ENCODE peak calls at places on chromosomes 4 and X, in eight cellular contexts. U is cardiac fibroblast, N is memory B cell, R is tibial nerve, F is brain microvascular endothelial cell, P is RWPE1, Y is sciatic nerve, T is progenitor cell of endocrine pancreas. O is an unnamed sample.

GRCh38 chr4:6256141-6256540 is 13.5 kb upstream of the WFS1 start:
- DNase-seq in U (no peak), N (no peak), R (no peak), F (no peak), P (no peak), Y (no peak), T (no peak), O (no peak)

GRCh38 chrX:42710452-42710851 is 67.5 kb downstream of the PPP1R2C start:
- DNase-seq in U (no peak), N (no peak), R (no peak), F (no peak), P (no peak), Y (no peak), T (no peak), O (no peak)

GRCh38 chrX:80432863-80433262 is 12.6 kb downstream of the TENT5D start:
- DNase-seq in U (peak; percentile 22), N (no peak), R (no peak), F (no peak), P (no peak), Y (no peak), T (no peak), O (no peak)

GRCh38 chr4:2793920-2794706 is 1.2 kb downstream of the SH3BP2 start:
- DNase-seq in U (peak; percentile 61), N (no peak), R (no peak), F (no peak), P (no peak), Y (peak; percentile 67), T (no peak), O (peak; percentile 30)

GRCh38 chr4:168683595-168683994 is 186.7 kb downstream of the PALLD start:
- DNase-seq in U (peak; percentile 37), N (no peak), R (no peak), F (no peak), P (no peak), Y (no peak), T (no peak), O (no peak)

GRCh38 chr4:2241003-2241402 is 918 bp downstream of the HAUS3 start:
- DNase-seq in U (no peak), N (no peak), R (no peak), F (no peak), P (no peak), Y (no peak), T (no peak), O (no peak)

GRCh38 chrX:140151316-140151715 is 186.0 kb upstream of the CXorf66 start:
- DNase-seq in U (no peak), N (no peak), R (no peak), F (no peak), P (no peak), Y (no peak), T (no peak), O (no peak)

GRCh38 chrX:39443240-39443639 is 642.0 kb downstream of the MID1IP1 start:
- DNase-seq in U (no peak), N (no peak), R (no peak), F (no peak), P (no peak), Y (no peak), T (no peak), O (no peak)

GRCh38 chr4:108141213-108142045 is 27.3 kb downstream of the LEF1 start:
- DNase-seq in U (no peak), N (no peak), R (no peak), F (no peak), P (no peak), Y (no peak), T (no peak), O (no peak)

GRCh38 chrX:12999422-12999821 is 24.5 kb downstream of the TMSB4X start:
- DNase-seq in U (no peak), N (no peak), R (no peak), F (peak; percentile 18), P (no peak), Y (no peak), T (no peak), O (no peak)

GRCh38 chr4:185213341-185213740 is 3.9 kb downstream of the SNX25 start:
- DNase-seq in U (no peak), N (no peak), R (no peak), F (no peak), P (no peak), Y (no peak), T (no peak), O (no peak)

GRCh38 chr4:150001815-150002214 is 76.4 kb upstream of the DCLK2 start:
- DNase-seq in U (peak; percentile 70), N (no peak), R (no peak), F (peak; percentile 42), P (no peak), Y (no peak), T (no peak), O (peak; percentile 66)

GRCh38 chr4:83751336-83751949 is 215.5 kb downstream of the GPAT3 start:
- DNase-seq in U (no peak), N (no peak), R (no peak), F (no peak), P (peak; percentile 42), Y (no peak), T (no peak), O (peak; percentile 9)

GRCh38 chrX:136130931-136131843 is 16.1 kb upstream of the FHL1 start:
- DNase-seq in U (peak; percentile 89), N (no peak), R (no peak), F (peak; percentile 79), P (peak; percentile 64), Y (no peak), T (no peak), O (peak; percentile 76)

GRCh38 chr4:73619351-73619750 is 885 bp downstream of the RASSF6 start:
- DNase-seq in U (no peak), N (no peak), R (no peak), F (no peak), P (no peak), Y (no peak), T (no peak), O (no peak)

GRCh38 chrX:21126661-21127060 is 247.6 kb upstream of the CNKSR2 start:
- DNase-seq in U (no peak), N (no peak), R (no peak), F (no peak), P (no peak), Y (no peak), T (no peak), O (no peak)

GRCh38 chrX:150616863-150617198 is 48.4 kb downstream of the MTM1 start:
- DNase-seq in U (peak; percentile 1), N (no peak), R (no peak), F (no peak), P (no peak), Y (no peak), T (no peak), O (no peak)

GRCh38 chr4:17577660-17578481 is 873 bp downstream of the LAP3 start:
- DNase-seq in U (peak; percentile 29), N (no peak), R (peak; percentile 28), F (peak; percentile 5), P (no peak), Y (peak; percentile 75), T (peak; percentile 23), O (peak; percentile 27)

GRCh38 chrX:19990225-19990518 is 689 bp downstream of the BCLAF3 start:
- DNase-seq in U (no peak), N (no peak), R (no peak), F (no peak), P (peak; percentile 2), Y (no peak), T (no peak), O (peak; percentile 14)

GRCh38 chr4:147057631-147057980 is 111.9 kb upstream of the TTC29 start:
- DNase-seq in U (peak; percentile 67), N (no peak), R (no peak), F (no peak), P (no peak), Y (no peak), T (no peak), O (peak; percentile 33)

GRCh38 chrX:16547644-16548043 is 102.3 kb upstream of the S100G start:
- DNase-seq in U (no peak), N (no peak), R (no peak), F (no peak), P (no peak), Y (no peak), T (no peak), O (no peak)

GRCh38 chrX:134365923-134366322 is 94.0 kb upstream of the HPRT1 start:
- DNase-seq in U (no peak), N (no peak), R (no peak), F (no peak), P (peak; percentile 68), Y (no peak), T (no peak), O (no peak)

GRCh38 chrX:39755152-39756032 is 342.4 kb downstream of the BCOR start:
- DNase-seq in U (peak; percentile 95), N (no peak), R (peak; percentile 62), F (peak; percentile 93), P (peak; percentile 70), Y (peak; percentile 85), T (no peak), O (peak; percentile 91)

GRCh38 chr4:42703776-42704175 is 46.9 kb upstream of the ATP8A1 start:
- DNase-seq in U (no peak), N (no peak), R (no peak), F (no peak), P (no peak), Y (no peak), T (no peak), O (no peak)

GRCh38 chrX:2628751-2629315 is 62.3 kb upstream of the CD99 start:
- DNase-seq in U (no peak), N (no peak), R (no peak), F (no peak), P (no peak), Y (no peak), T (no peak), O (peak; percentile 45)

GRCh38 chr4:6524436-6524835 is 50.6 kb upstream of the MAN2B2 start:
- DNase-seq in U (no peak), N (no peak), R (no peak), F (no peak), P (no peak), Y (no peak), T (no peak), O (no peak)

GRCh38 chr4:98657531-98658286 is 702 bp downstream of the TSPAN5 start:
- DNase-seq in U (peak; percentile 75), N (peak; percentile 9), R (no peak), F (peak; percentile 63), P (peak; percentile 85), Y (peak; percentile 65), T (no peak), O (peak; percentile 46)

GRCh38 chr4:8181844-8182243 is 17.2 kb upstream of the SH3TC1 start:
- DNase-seq in U (no peak), N (no peak), R (no peak), F (no peak), P (no peak), Y (no peak), T (no peak), O (peak; percentile 46)

GRCh38 chrX:40543661-40544328 is 37.0 kb upstream of the ATP6AP2 start:
- DNase-seq in U (peak; percentile 55), N (peak; percentile 14), R (peak; percentile 41), F (peak; percentile 7), P (no peak), Y (no peak), T (no peak), O (peak; percentile 34)